ENCODE peak calls at places on chromosomes 4 and X, in four cellular contexts. H is K562, R is A549, G is HepG2. Z is an unnamed sample.

GRCh38 chr4:149441338-149441737 is 374.3 kb downstream of the IQCM start:
- DNase-seq in H (no peak), R (no peak), G (no peak), Z (no peak)

GRCh38 chr4:140090215-140090731 is 63.7 kb downstream of the MAML3 start:
- DNase-seq in H (no peak), R (peak; percentile 58), G (peak; percentile 16), Z (no peak)

GRCh38 chrX:69761633-69762032 is 145.7 kb downstream of the EDA start:
- DNase-seq in H (no peak), R (no peak), G (no peak), Z (no peak)

GRCh38 chr4:26372525-26373172 is 51.8 kb downstream of the RBPJ start:
- DNase-seq in H (peak; percentile 72), R (no peak), G (peak; percentile 90), Z (peak; percentile 83)

GRCh38 chrX:44352739-44353138 is 9.3 kb upstream of the EFHC2 start:
- DNase-seq in H (no peak), R (no peak), G (no peak), Z (no peak)

GRCh38 chrX:153397256-153397960 is 3.7 kb downstream of the PNMA6E start:
- DNase-seq in H (no peak), R (no peak), G (no peak), Z (no peak)

GRCh38 chrX:131271274-131271673 is 17.8 kb downstream of the IGSF1 start:
- DNase-seq in H (no peak), R (no peak), G (no peak), Z (no peak)

GRCh38 chrX:35726176-35726575 is 72.0 kb upstream of the MAGEB16 start:
- DNase-seq in H (no peak), R (no peak), G (no peak), Z (no peak)

GRCh38 chr4:152462047-152462446 is 73.8 kb downstream of the FBXW7 start:
- DNase-seq in H (no peak), R (no peak), G (peak; percentile 26), Z (peak; percentile 64)

GRCh38 chrX:121782544-121782943 is 735.1 kb downstream of the GLUD2 start:
- DNase-seq in H (no peak), R (no peak), G (no peak), Z (no peak)

GRCh38 chr4:182246401-182247205 is 3.4 kb downstream of the TENM3 start:
- DNase-seq in H (no peak), R (no peak), G (no peak), Z (no peak)

GRCh38 chr4:168621806-168622589 is 125.1 kb downstream of the PALLD start:
- DNase-seq in H (no peak), R (no peak), G (no peak), Z (no peak)

GRCh38 chr4:84159767-84160166 is 339.3 kb downstream of the NKX6-1 start:
- DNase-seq in H (peak; percentile 9), R (no peak), G (peak; percentile 5), Z (no peak)

GRCh38 chr4:1720163-1720983 is 750 bp downstream of the TMEM129 start:
- DNase-seq in H (peak; percentile 67), R (no peak), G (no peak), Z (no peak)

GRCh38 chrX:23332888-23333821 is 1.5 kb upstream of the PTCHD1 start:
- DNase-seq in H (no peak), R (no peak), G (no peak), Z (no peak)

GRCh38 chr4:178293601-178294000 is 851.4 kb upstream of the AGA start:
- DNase-seq in H (no peak), R (no peak), G (no peak), Z (no peak)

GRCh38 chrX:154481911-154482601 is 3.0 kb upstream of the LAGE3 start:
- DNase-seq in H (no peak), R (no peak), G (no peak), Z (no peak)

GRCh38 chrX:154477891-154478477 is 1.1 kb downstream of the LAGE3 start:
- DNase-seq in H (no peak), R (no peak), G (no peak), Z (no peak)

GRCh38 chrX:154476821-154477220 is 2.3 kb downstream of the LAGE3 start:
- DNase-seq in H (no peak), R (no peak), G (no peak), Z (no peak)

GRCh38 chrX:154481195-154481594 is 2.1 kb upstream of the LAGE3 start:
- DNase-seq in H (no peak), R (no peak), G (no peak), Z (no peak)

DNA sequence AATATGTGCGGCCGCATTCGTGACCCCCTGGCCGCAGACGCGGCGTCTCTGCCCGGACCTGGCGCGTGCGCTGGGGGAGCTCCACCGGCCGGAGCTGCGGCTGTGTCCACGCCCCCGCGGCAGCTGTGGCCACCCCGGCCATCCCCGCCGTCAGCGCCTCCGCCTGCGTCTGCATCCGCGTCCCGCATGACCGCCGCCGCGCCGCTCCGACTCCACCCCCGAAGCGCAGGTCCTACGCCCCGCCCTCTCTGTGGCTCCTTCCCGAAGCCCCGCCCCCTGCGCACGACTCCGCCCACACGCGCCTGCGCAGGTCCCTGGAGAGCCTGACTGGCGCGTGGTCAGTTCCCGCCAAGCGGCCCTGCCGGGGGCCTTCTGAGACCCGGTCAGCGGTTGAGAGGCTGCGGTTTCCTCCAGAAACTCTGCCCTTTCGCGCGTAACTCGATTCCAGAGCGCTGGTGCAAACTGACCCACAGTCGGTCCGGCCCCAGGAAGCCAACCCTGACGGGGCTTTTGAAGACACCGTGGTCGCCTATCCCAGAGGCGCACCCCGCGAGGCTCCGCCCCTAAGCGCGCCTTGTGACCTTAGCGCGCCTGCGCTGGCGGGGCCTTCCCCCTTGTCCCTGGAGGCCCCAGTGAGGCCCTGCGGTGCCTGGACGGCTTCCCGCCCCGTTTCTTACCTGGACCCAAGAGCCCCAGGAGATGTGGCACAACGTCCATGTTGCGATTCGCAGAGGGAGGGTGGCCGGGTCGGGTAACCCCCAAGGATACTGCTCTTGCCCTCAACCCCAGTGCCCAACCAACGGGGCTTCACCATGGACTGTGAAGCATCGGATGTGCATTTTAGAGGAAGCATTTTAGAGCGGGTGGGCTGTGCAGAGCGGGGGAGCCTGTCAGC is at the start of gene LAGE3:
- DNase-seq in H (peak; percentile 95), R (peak; percentile 83), G (peak; percentile 60), Z (peak; percentile 64)
- TF ChIP-seq CHD4 in H (no peak), R (no peak), G (no peak), Z (no peak)

GRCh38 chr4:137677851-137678250 is 145.6 kb upstream of the PCDH18 start:
- DNase-seq in H (no peak), R (no peak), G (no peak), Z (no peak)
- TF ChIP-seq CHD4 in H (no peak), R (no peak), G (no peak), Z (no peak)

GRCh38 chrX:29634516-29634915 is 580.8 kb upstream of the MAGEB2 start:
- DNase-seq in H (no peak), R (no peak), G (no peak), Z (no peak)
- TF ChIP-seq CHD4 in H (no peak), R (no peak), G (no peak), Z (no peak)

GRCh38 chr4:98938386-98938785 is 9.5 kb upstream of the EIF4E start:
- DNase-seq in H (no peak), R (no peak), G (no peak), Z (no peak)
- TF ChIP-seq CHD4 in H (no peak), R (no peak), G (no peak), Z (no peak)

GRCh38 chr4:113878718-113879117 is 100.7 kb downstream of the ARSJ start:
- DNase-seq in H (peak; percentile 2), R (no peak), G (peak; percentile 18), Z (no peak)
- TF ChIP-seq CHD4 in H (no peak), R (no peak), G (no peak), Z (no peak)